ENCODE peak calls at places on chromosomes 2 and 18, in four cellular contexts. D, G, T and J are unnamed samples.

GRCh38 chr2:239496700-239497099 is 95.9 kb upstream of the HDAC4 start:
- DNase-seq in D (no peak), T (peak; percentile 16), G (no peak), J (no peak)

GRCh38 chr2:203427061-203427460 is 98.9 kb downstream of the ABI2 start:
- DNase-seq in D (no peak), G (no peak), T (no peak), J (no peak)

GRCh38 chr2:144452169-144453038 is 67.5 kb downstream of the ZEB2 start:
- DNase-seq in D (no peak), G (no peak), T (peak; percentile 76), J (peak; percentile 29)

GRCh38 chr18:55319517-55319905 is 268.5 kb downstream of the TCF4 start:
- DNase-seq in D (no peak), G (no peak), T (no peak), J (no peak)

GRCh38 chr18:12409466-12409865 is 1.7 kb downstream of the PRELID3A start:
- DNase-seq in D (no peak), T (no peak), G (no peak), J (no peak)

GRCh38 chr2:164495491-164496223 is 125.6 kb downstream of the GRB14 start:
- DNase-seq in T (peak; percentile 9), D (peak; percentile 65), G (no peak), J (no peak)

GRCh38 chr2:206693399-206694137 is 24.6 kb downstream of the DYTN start:
- DNase-seq in D (peak; percentile 65), T (peak; percentile 59), G (peak; percentile 24), J (no peak)

GRCh38 chr2:67650292-67651133 is 253.4 kb downstream of the ETAA1 start:
- DNase-seq in D (peak; percentile 63), G (no peak), T (peak; percentile 37), J (peak; percentile 69)

GRCh38 chr18:49152885-49153284 is 202.1 kb upstream of the SMAD7 start:
- DNase-seq in T (no peak), G (no peak), D (no peak), J (no peak)

GRCh38 chr18:10715791-10716190 is 190.0 kb downstream of the NAPG start:
- DNase-seq in G (no peak), D (no peak), T (no peak), J (no peak)

GRCh38 chr18:45324489-45325111 is 290.7 kb upstream of the SLC14A2 start:
- DNase-seq in T (no peak), G (no peak), D (no peak), J (peak; percentile 39)

GRCh38 chr18:1585881-1586488 is 681.3 kb downstream of the ADCYAP1 start:
- DNase-seq in T (peak; percentile 43), G (peak; percentile 4), D (peak; percentile 20), J (no peak)

GRCh38 chr2:240946654-240947053 is 40.5 kb downstream of the CROCC2 start:
- DNase-seq in D (no peak), T (no peak), G (no peak), J (no peak)

GRCh38 chr2:166057363-166058169 is 70.3 kb downstream of the SCN1A start:
- DNase-seq in G (no peak), D (peak; percentile 47), T (peak; percentile 42), J (no peak)

GRCh38 chr18:26526128-26526965 is 22.0 kb downstream of the KCTD1 start:
- DNase-seq in T (no peak), D (no peak), G (no peak), J (peak; percentile 42)

GRCh38 chr2:54419386-54419785 is 36.7 kb upstream of the SPTBN1 start:
- DNase-seq in G (no peak), D (no peak), T (no peak), J (no peak)

GRCh38 chr2:200380139-200380561 is 73.7 kb downstream of the SPATS2L start:
- DNase-seq in D (no peak), T (peak; percentile 24), G (no peak), J (no peak)

GRCh38 chr2:207133493-207133861 is 32.3 kb downstream of the KLF7 start:
- DNase-seq in D (no peak), G (no peak), T (no peak), J (no peak)

GRCh38 chr18:56067216-56067611 is 479.2 kb upstream of the TCF4 start:
- DNase-seq in T (no peak), G (no peak), D (no peak), J (no peak)

GRCh38 chr18:37663446-37663845 is 97.8 kb upstream of the CELF4 start:
- DNase-seq in D (no peak), T (no peak), G (no peak), J (no peak)

GRCh38 chr18:61949946-61950345 is 57.1 kb upstream of the RNF152 start:
- DNase-seq in D (no peak), T (no peak), G (no peak), J (no peak)

GRCh38 chr18:54883816-54884604 is 55.7 kb downstream of the RAB27B start:
- DNase-seq in G (no peak), T (no peak), D (no peak), J (no peak)

GRCh38 chr2:231613655-231614558 is 21.2 kb downstream of the TEX44 start:
- DNase-seq in T (peak; percentile 45), G (peak; percentile 93), D (peak; percentile 83), J (peak; percentile 91)

GRCh38 chr2:37786854-37787253 is 115.4 kb upstream of the CDC42EP3 start:
- DNase-seq in G (no peak), D (peak; percentile 70), T (no peak), J (no peak)

GRCh38 chr2:213231966-213232365 is 52.3 kb upstream of the SPAG16 start:
- DNase-seq in G (no peak), T (no peak), D (no peak), J (no peak)

GRCh38 chr2:206296128-206296527 is 21.7 kb downstream of the ZDBF2 start:
- DNase-seq in D (no peak), G (no peak), T (no peak), J (no peak)

GRCh38 chr2:164896634-164897033 is 55.0 kb upstream of the COBLL1 start:
- DNase-seq in T (no peak), D (peak; percentile 63), G (no peak), J (no peak)

GRCh38 chr2:183575481-183575880 is 451.2 kb downstream of the NUP35 start:
- DNase-seq in G (no peak), T (no peak), D (no peak), J (no peak)

GRCh38 chr2:182115258-182115657 is 129.6 kb downstream of the PPP1R1C start:
- DNase-seq in D (no peak), T (no peak), G (no peak), J (no peak)

GRCh38 chr2:171652411-171652775 is 34.9 kb upstream of the DYNC1I2 start:
- DNase-seq in G (no peak), D (no peak), T (no peak), J (no peak)

GRCh38 chr2:85828725-85829124 is 60.1 kb downstream of the ST3GAL5 start:
- DNase-seq in D (no peak), T (no peak), G (no peak), J (no peak)

GRCh38 chr2:85827879-85828569 is 60.8 kb downstream of the ST3GAL5 start:
- DNase-seq in T (no peak), D (no peak), G (no peak), J (no peak)

GRCh38 chr2:85830645-85831044 is 58.1 kb downstream of the ST3GAL5 start:
- DNase-seq in D (no peak), T (no peak), G (no peak), J (no peak)

GRCh38 chr2:85823951-85824350 is 64.8 kb downstream of the ST3GAL5 start:
- DNase-seq in D (no peak), G (no peak), T (no peak), J (no peak)

DNA sequence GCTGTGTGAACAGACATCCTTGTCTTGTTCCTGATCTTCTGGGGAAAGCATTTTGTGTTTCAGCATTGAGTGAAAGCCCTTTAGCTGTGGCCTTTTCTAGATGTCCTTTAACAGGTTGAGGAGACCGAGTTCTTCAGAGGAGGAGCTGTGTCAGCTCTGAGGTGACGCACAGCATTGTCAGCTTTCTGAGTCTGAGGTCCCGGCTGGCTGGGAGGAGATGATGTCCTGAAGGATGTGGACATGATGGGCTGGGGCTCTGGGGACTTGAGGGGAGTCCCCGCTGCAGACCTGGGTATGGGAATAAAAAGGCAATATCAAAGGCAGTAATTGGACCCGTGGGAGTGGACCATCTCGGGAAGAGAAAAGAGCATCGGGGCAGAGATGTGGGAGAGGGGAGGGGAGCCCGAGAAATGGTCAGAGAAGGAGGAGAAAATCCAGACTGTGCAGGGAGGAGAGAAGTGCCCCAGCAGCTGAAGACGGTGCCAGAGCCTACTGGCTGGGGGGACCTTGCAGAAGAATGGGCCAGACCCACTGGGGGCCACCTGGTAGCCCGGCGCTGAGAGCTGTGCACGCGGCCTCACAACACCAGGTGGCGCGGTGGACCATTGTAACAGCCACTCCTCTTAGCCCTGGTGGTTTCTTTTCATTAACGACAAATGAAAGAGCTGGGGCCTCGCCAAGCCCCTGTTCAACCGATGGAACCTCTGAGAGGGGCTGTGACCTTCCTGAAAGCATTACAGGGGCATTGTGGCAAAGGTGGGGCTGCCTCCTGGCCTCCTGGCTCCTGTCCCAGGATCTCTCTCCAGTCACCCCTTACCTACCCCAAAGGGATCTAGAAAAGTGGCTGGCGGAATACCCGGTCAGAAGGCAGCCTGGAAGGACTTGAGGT is 61.6 kb downstream of the ST3GAL5 start:
- DNase-seq in G (no peak), T (peak; percentile 81), D (peak; percentile 48), J (peak; percentile 87)
- TF ChIP-seq CREM in G (peak; percentile 28), T (no peak), D (no peak), J (no peak)

GRCh38 chr2:36287363-36288275 is 68.0 kb upstream of the CRIM1 start:
- DNase-seq in G (no peak), T (no peak), D (no peak), J (no peak)
- TF ChIP-seq ETV6 in G (no peak), T (no peak), D (no peak), J (no peak)

GRCh38 chr2:217521820-217522219 is 481.0 kb downstream of the TNS1 start:
- DNase-seq in G (no peak), D (no peak), T (no peak), J (no peak)

GRCh38 chr2:217520361-217521010 is 482.3 kb downstream of the TNS1 start:
- DNase-seq in G (no peak), D (no peak), T (no peak), J (no peak)

GRCh38 chr2:217525076-217525475 is 477.7 kb downstream of the TNS1 start:
- DNase-seq in D (no peak), T (no peak), G (no peak), J (no peak)

GRCh38 chr2:217527586-217528202 is 475.1 kb downstream of the TNS1 start:
- DNase-seq in D (no peak), G (no peak), T (no peak), J (no peak)

DNA sequence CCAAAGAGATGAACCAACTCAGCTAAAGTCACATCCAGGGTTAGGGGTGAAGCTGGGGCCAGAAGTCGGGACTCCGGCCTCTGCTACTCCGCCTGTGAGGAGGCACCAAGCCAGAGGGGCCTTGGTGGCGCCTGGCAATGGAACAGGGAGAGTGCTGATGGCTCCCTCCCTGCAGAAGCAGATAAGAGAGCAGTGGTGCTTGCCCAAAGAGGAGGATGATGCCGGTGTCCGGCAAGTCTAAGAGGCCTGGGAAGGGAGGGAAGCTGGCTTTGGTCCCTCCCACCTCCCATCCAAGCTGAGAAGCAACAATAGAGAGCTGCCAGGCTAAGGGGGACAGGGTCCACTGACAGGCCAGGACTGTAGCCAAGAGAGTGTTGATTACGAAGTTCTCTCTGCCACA is 479.5 kb downstream of the TNS1 start:
- DNase-seq in D (no peak), G (no peak), T (no peak), J (no peak)
- TF ChIP-seq CREM in D (no peak), G (no peak), T (no peak), J (no peak)

DNA sequence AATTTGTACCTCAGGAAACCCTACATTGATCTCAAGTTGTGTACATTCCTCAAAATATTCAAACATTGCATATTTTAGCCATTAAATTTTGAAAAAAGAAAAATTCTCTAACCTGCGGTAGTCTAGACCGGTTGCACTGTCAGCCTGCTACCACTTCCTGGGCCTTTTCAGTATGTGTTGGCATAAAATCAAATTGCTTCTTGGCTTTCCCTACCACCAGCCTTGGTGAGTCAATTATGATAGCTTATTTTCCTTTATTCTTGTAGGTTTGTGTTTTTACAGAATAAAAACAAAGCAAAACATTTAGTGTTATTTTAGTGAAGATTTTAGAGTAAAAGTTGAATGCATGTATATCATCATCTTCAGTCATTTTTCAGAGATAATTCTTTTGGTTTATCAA is 61.2 kb downstream of the FAM171B start:
- DNase-seq in G (no peak), T (no peak), D (no peak), J (no peak)
- TF ChIP-seq ETV6 in G (no peak), T (no peak), D (no peak), J (no peak)